ENCODE peak calls at places on chromosome 1, in nine cellular contexts. X is GM04503; P is PC-3; V is NCI-H510A treated with DMSO at 0.1 percent for 48 hours; A is stimulated activated CD4-positive, alpha-beta T cell treated with anti-CD3 and anti-CD28 coated beads, Interleukin-2, amount 100 ng/mL, for 48 hours; M is stimulated activated CD8-positive, alpha-beta memory T cell treated with anti-CD3 and anti-CD28 coated beads, Interleukin-2, amount 100 ng/mL, for 48 hours; Y is NCI-H748 treated with DMSO at 0.1 percent for 48 hours; J is cardiac muscle cell; R is HuH-7.5. G is an unnamed sample.
A peak's percentile ranks its signal among the peaks of the same experiment; 100 is the strongest.

GRCh38 chr1:97144527-97144926 is 422.9 kb downstream of the PTBP2 start:
- DNase-seq in X (peak; percentile 37), P (peak; percentile 81), V (no peak), A (no peak), M (no peak), Y (no peak), J (no peak), R (no peak), G (peak; percentile 46)

GRCh38 chr1:184696403-184696802 is 58.3 kb downstream of the EDEM3 start:
- DNase-seq in X (no peak), P (no peak), V (no peak), A (no peak), M (no peak), Y (no peak), J (no peak), R (no peak), G (no peak)

GRCh38 chr1:236558069-236558468 is 34.3 kb downstream of the LGALS8 start:
- DNase-seq in X (no peak), P (no peak), V (no peak), A (no peak), M (no peak), Y (no peak), J (no peak), R (no peak), G (no peak)

GRCh38 chr1:182450087-182450486 is at the start of gene RGSL1:
- DNase-seq in X (no peak), P (no peak), V (no peak), A (no peak), M (no peak), Y (no peak), J (no peak), R (no peak), G (no peak)

GRCh38 chr1:180962178-180962577 is 49.5 kb downstream of the KIAA1614 start:
- DNase-seq in X (no peak), P (no peak), V (peak; percentile 39), A (no peak), M (no peak), Y (no peak), J (no peak), R (no peak), G (no peak)

GRCh38 chr1:44068442-44068861 is 37.2 kb upstream of the SLC6A9 start:
- DNase-seq in X (no peak), P (no peak), V (no peak), A (no peak), M (no peak), Y (no peak), J (peak; percentile 12), R (no peak), G (no peak)

GRCh38 chr1:13808729-13809131 is 108.7 kb downstream of the PRDM2 start:
- DNase-seq in X (peak; percentile 36), P (no peak), V (no peak), A (no peak), M (no peak), Y (no peak), J (peak; percentile 41), R (no peak), G (peak; percentile 41)

GRCh38 chr1:12166834-12167492 is at the start of gene TNFRSF1B:
- DNase-seq in X (no peak), P (peak; percentile 10), V (peak; percentile 45), A (peak; percentile 54), M (peak; percentile 73), Y (no peak), J (peak; percentile 48), R (no peak), G (peak; percentile 77)

GRCh38 chr1:205446828-205447227 is 9.0 kb downstream of the BLACAT1 start:
- DNase-seq in X (no peak), P (no peak), V (no peak), A (no peak), M (no peak), Y (no peak), J (no peak), R (no peak), G (no peak)

GRCh38 chr1:16276302-16277020 is 39.5 kb upstream of the CPLANE2 start:
- DNase-seq in X (no peak), P (no peak), V (no peak), A (no peak), M (no peak), Y (no peak), J (no peak), R (no peak), G (no peak)

GRCh38 chr1:6597777-6598131 is 4.9 kb downstream of the KLHL21 start:
- DNase-seq in X (no peak), P (no peak), V (no peak), A (no peak), M (no peak), Y (no peak), J (no peak), R (no peak), G (no peak)

GRCh38 chr1:199859525-199859924 is 168.0 kb upstream of the NR5A2 start:
- DNase-seq in X (peak; percentile 35), P (peak; percentile 98), V (no peak), A (no peak), M (no peak), Y (peak; percentile 27), J (no peak), R (no peak), G (peak; percentile 88)